ENCODE peak calls at places on chromosomes 13 and 19, in seven cellular contexts. One of them, this sample, is unnamed.

GRCh38 chr13:84645196-84646071 is 763.2 kb upstream of the SLITRK1 start:
- DNase-seq in HFF-Myc: no peak
- DNase-seq in stimulated activated CD8-positive, alpha-beta memory T cell treated with anti-CD3 and anti-CD28 coated beads, Interleukin-15, amount 100 ng/mL, for 24 hours: no peak
- DNase-seq in right cardiac atrium: no peak
- DNase-seq in mesendoderm: peak
- DNase-seq in fibroblast of lung: no peak
- DNase-seq in upper lobe of right lung: no peak
- DNase-seq in this sample: no peak

GRCh38 chr19:3771906-3772450 is at the start of gene RAX2:
- DNase-seq in mesendoderm: no peak
- DNase-seq in stimulated activated CD8-positive, alpha-beta memory T cell treated with anti-CD3 and anti-CD28 coated beads, Interleukin-15, amount 100 ng/mL, for 24 hours: no peak
- DNase-seq in right cardiac atrium: peak
- DNase-seq in fibroblast of lung: no peak
- DNase-seq in upper lobe of right lung: no peak
- DNase-seq in HFF-Myc: no peak
- DNase-seq in this sample: no peak

GRCh38 chr19:34228347-34228746 is 26.0 kb upstream of the GARRE1 start:
- DNase-seq in upper lobe of right lung: no peak
- DNase-seq in fibroblast of lung: no peak
- DNase-seq in mesendoderm: no peak
- DNase-seq in stimulated activated CD8-positive, alpha-beta memory T cell treated with anti-CD3 and anti-CD28 coated beads, Interleukin-15, amount 100 ng/mL, for 24 hours: no peak
- DNase-seq in HFF-Myc: no peak
- DNase-seq in right cardiac atrium: no peak
- DNase-seq in this sample: no peak

GRCh38 chr13:44293908-44294735 is 79.5 kb upstream of the SERP2 start:
- DNase-seq in mesendoderm: no peak
- DNase-seq in upper lobe of right lung: no peak
- DNase-seq in right cardiac atrium: no peak
- DNase-seq in stimulated activated CD8-positive, alpha-beta memory T cell treated with anti-CD3 and anti-CD28 coated beads, Interleukin-15, amount 100 ng/mL, for 24 hours: no peak
- DNase-seq in HFF-Myc: no peak
- DNase-seq in fibroblast of lung: peak
- DNase-seq in this sample: no peak

GRCh38 chr19:1875646-1876493 is 9.4 kb downstream of the ABHD17A start:
- DNase-seq in mesendoderm: peak
- DNase-seq in right cardiac atrium: peak
- DNase-seq in stimulated activated CD8-positive, alpha-beta memory T cell treated with anti-CD3 and anti-CD28 coated beads, Interleukin-15, amount 100 ng/mL, for 24 hours: peak
- DNase-seq in HFF-Myc: peak
- DNase-seq in fibroblast of lung: peak
- DNase-seq in upper lobe of right lung: peak
- DNase-seq in this sample: peak

GRCh38 chr13:113802090-113802531 is 43.1 kb downstream of the TMEM255B start:
- DNase-seq in mesendoderm: peak
- DNase-seq in HFF-Myc: peak
- DNase-seq in stimulated activated CD8-positive, alpha-beta memory T cell treated with anti-CD3 and anti-CD28 coated beads, Interleukin-15, amount 100 ng/mL, for 24 hours: no peak
- DNase-seq in fibroblast of lung: peak
- DNase-seq in upper lobe of right lung: peak
- DNase-seq in right cardiac atrium: peak
- DNase-seq in this sample: peak

GRCh38 chr13:105847532-105848295 is 687.7 kb downstream of the EFNB2 start:
- DNase-seq in mesendoderm: no peak
- DNase-seq in fibroblast of lung: peak
- DNase-seq in stimulated activated CD8-positive, alpha-beta memory T cell treated with anti-CD3 and anti-CD28 coated beads, Interleukin-15, amount 100 ng/mL, for 24 hours: no peak
- DNase-seq in upper lobe of right lung: no peak
- DNase-seq in right cardiac atrium: no peak
- DNase-seq in HFF-Myc: no peak
- DNase-seq in this sample: no peak

GRCh38 chr19:12994701-12995595 is at the start of gene NFIX:
- DNase-seq in mesendoderm: no peak
- DNase-seq in stimulated activated CD8-positive, alpha-beta memory T cell treated with anti-CD3 and anti-CD28 coated beads, Interleukin-15, amount 100 ng/mL, for 24 hours: no peak
- DNase-seq in upper lobe of right lung: peak
- DNase-seq in fibroblast of lung: peak
- DNase-seq in HFF-Myc: no peak
- DNase-seq in right cardiac atrium: peak
- DNase-seq in this sample: peak

GRCh38 chr13:25171170-25171516 is 945 bp downstream of the AMER2 start:
- DNase-seq in mesendoderm: no peak
- DNase-seq in upper lobe of right lung: no peak
- DNase-seq in fibroblast of lung: no peak
- DNase-seq in stimulated activated CD8-positive, alpha-beta memory T cell treated with anti-CD3 and anti-CD28 coated beads, Interleukin-15, amount 100 ng/mL, for 24 hours: no peak
- DNase-seq in HFF-Myc: no peak
- DNase-seq in right cardiac atrium: peak
- DNase-seq in this sample: no peak

GRCh38 chr19:22918221-22918620 is 84.8 kb downstream of the ZNF728 start:
- DNase-seq in upper lobe of right lung: no peak
- DNase-seq in right cardiac atrium: no peak
- DNase-seq in fibroblast of lung: no peak
- DNase-seq in stimulated activated CD8-positive, alpha-beta memory T cell treated with anti-CD3 and anti-CD28 coated beads, Interleukin-15, amount 100 ng/mL, for 24 hours: no peak
- DNase-seq in mesendoderm: no peak
- DNase-seq in HFF-Myc: no peak
- DNase-seq in this sample: no peak

GRCh38 chr13:97221491-97221890 is 642 bp upstream of the MBNL2 start:
- DNase-seq in right cardiac atrium: no peak
- DNase-seq in upper lobe of right lung: no peak
- DNase-seq in mesendoderm: no peak
- DNase-seq in stimulated activated CD8-positive, alpha-beta memory T cell treated with anti-CD3 and anti-CD28 coated beads, Interleukin-15, amount 100 ng/mL, for 24 hours: no peak
- DNase-seq in fibroblast of lung: no peak
- DNase-seq in HFF-Myc: no peak
- DNase-seq in this sample: no peak

GRCh38 chr19:16200776-16201391 is 3.2 kb downstream of the AP1M1 start:
- DNase-seq in stimulated activated CD8-positive, alpha-beta memory T cell treated with anti-CD3 and anti-CD28 coated beads, Interleukin-15, amount 100 ng/mL, for 24 hours: no peak
- DNase-seq in fibroblast of lung: no peak
- DNase-seq in mesendoderm: no peak
- DNase-seq in upper lobe of right lung: peak
- DNase-seq in right cardiac atrium: no peak
- DNase-seq in HFF-Myc: no peak
- DNase-seq in this sample: no peak

GRCh38 chr13:30805603-30806011 is 70.3 kb downstream of the ALOX5AP start:
- DNase-seq in right cardiac atrium: peak
- DNase-seq in HFF-Myc: no peak
- DNase-seq in fibroblast of lung: no peak
- DNase-seq in stimulated activated CD8-positive, alpha-beta memory T cell treated with anti-CD3 and anti-CD28 coated beads, Interleukin-15, amount 100 ng/mL, for 24 hours: no peak
- DNase-seq in upper lobe of right lung: no peak
- DNase-seq in mesendoderm: peak
- DNase-seq in this sample: no peak

GRCh38 chr13:53100394-53101063 is 71.9 kb downstream of the OLFM4 start:
- DNase-seq in HFF-Myc: no peak
- DNase-seq in stimulated activated CD8-positive, alpha-beta memory T cell treated with anti-CD3 and anti-CD28 coated beads, Interleukin-15, amount 100 ng/mL, for 24 hours: no peak
- DNase-seq in mesendoderm: no peak
- DNase-seq in upper lobe of right lung: no peak
- DNase-seq in fibroblast of lung: no peak
- DNase-seq in right cardiac atrium: no peak
- DNase-seq in this sample: no peak

GRCh38 chr19:1076046-1076386 is 9.0 kb downstream of the ARHGAP45 start:
- DNase-seq in mesendoderm: no peak
- DNase-seq in upper lobe of right lung: no peak
- DNase-seq in HFF-Myc: no peak
- DNase-seq in fibroblast of lung: no peak
- DNase-seq in stimulated activated CD8-positive, alpha-beta memory T cell treated with anti-CD3 and anti-CD28 coated beads, Interleukin-15, amount 100 ng/mL, for 24 hours: no peak
- DNase-seq in right cardiac atrium: no peak
- DNase-seq in this sample: no peak